ENCODE peak calls at places on chromosomes 3 and 15, in four cellular contexts. D is mammary epithelial cell, F is body of pancreas, Y is fibroblast of lung. W is an unnamed sample.

GRCh38 chr3:169241928-169242751 is 421.4 kb downstream of the MECOM start:
- DNase-seq in D (peak; percentile 30), F (peak; percentile 16), Y (peak; percentile 53), W (peak; percentile 16)

GRCh38 chr3:182490601-182491485 is 302.5 kb upstream of the ATP11B start:
- DNase-seq in D (peak; percentile 31), F (no peak), Y (peak; percentile 2), W (peak; percentile 39)

GRCh38 chr15:71294636-71295241 is 179.5 kb downstream of the THSD4 start:
- DNase-seq in D (peak; percentile 95), F (no peak), Y (peak; percentile 86), W (peak; percentile 90)

GRCh38 chr15:72199721-72200212 is 2.2 kb upstream of the GRAMD2A start:
- DNase-seq in D (peak; percentile 65), F (peak; percentile 81), Y (peak; percentile 78), W (peak; percentile 74)

GRCh38 chr3:161221881-161222600 is 930 bp downstream of the NMD3 start:
- DNase-seq in D (no peak), F (peak; percentile 26), Y (peak; percentile 42), W (peak; percentile 26)

GRCh38 chr3:132615911-132616310 is 18.8 kb downstream of the ACKR4 start:
- DNase-seq in D (no peak), F (no peak), Y (no peak), W (no peak)

GRCh38 chr15:34520566-34520965 is 62.9 kb downstream of the GOLGA8B start:
- DNase-seq in D (no peak), F (no peak), Y (no peak), W (no peak)

GRCh38 chr15:94844188-94844532 is 612.8 kb downstream of the MCTP2 start:
- DNase-seq in D (no peak), F (no peak), Y (no peak), W (no peak)

GRCh38 chr15:33148129-33148850 is 46.2 kb downstream of the FMN1 start:
- DNase-seq in D (no peak), F (no peak), Y (no peak), W (no peak)

GRCh38 chr15:78640840-78641733 is at the start of gene CHRNB4:
- DNase-seq in D (no peak), F (no peak), Y (no peak), W (peak; percentile 59)

GRCh38 chr3:155912574-155913190 is 42.2 kb downstream of the GMPS start:
- DNase-seq in D (no peak), F (no peak), Y (no peak), W (no peak)

GRCh38 chr15:56719774-56720555 is 13.3 kb downstream of the ZNF280D start:
- DNase-seq in D (no peak), F (no peak), Y (peak; percentile 20), W (no peak)

GRCh38 chr3:56596441-56596840 is 39.5 kb downstream of the CCDC66 start:
- DNase-seq in D (no peak), F (no peak), Y (no peak), W (no peak)

GRCh38 chr3:49602877-49603411 is 48.7 kb downstream of the BSN start:
- DNase-seq in D (peak; percentile 83), F (no peak), Y (no peak), W (peak; percentile 32)

GRCh38 chr3:124982855-124983254 is 48.3 kb upstream of the MUC13 start:
- DNase-seq in D (no peak), F (no peak), Y (no peak), W (no peak)

GRCh38 chr15:44712108-44713005 is 1.0 kb downstream of the B2M start:
- DNase-seq in D (peak; percentile 72), F (peak; percentile 60), Y (peak; percentile 93), W (peak; percentile 63)

GRCh38 chr3:110413807-110414748 is 657.5 kb upstream of the NECTIN3 start:
- DNase-seq in D (peak; percentile 24), F (no peak), Y (peak; percentile 77), W (peak; percentile 18)

GRCh38 chr3:13507791-13508339 is 27.8 kb downstream of the HDAC11 start:
- DNase-seq in D (peak; percentile 14), F (no peak), Y (no peak), W (no peak)

GRCh38 chr3:127738192-127738840 is 65.6 kb downstream of the ABTB1 start:
- DNase-seq in D (peak; percentile 26), F (no peak), Y (no peak), W (no peak)

GRCh38 chr3:127407026-127407939 is 119.4 kb upstream of the PRR20G start:
- DNase-seq in D (no peak), F (no peak), Y (no peak), W (no peak)

GRCh38 chr3:128726691-128727031 is 678 bp downstream of the RAB7A start:
- DNase-seq in D (peak; percentile 88), F (peak; percentile 44), Y (peak; percentile 74), W (peak; percentile 80)

GRCh38 chr3:18111702-18112311 is 313.3 kb downstream of the SATB1 start:
- DNase-seq in D (peak; percentile 26), F (no peak), Y (peak; percentile 58), W (no peak)

DNA sequence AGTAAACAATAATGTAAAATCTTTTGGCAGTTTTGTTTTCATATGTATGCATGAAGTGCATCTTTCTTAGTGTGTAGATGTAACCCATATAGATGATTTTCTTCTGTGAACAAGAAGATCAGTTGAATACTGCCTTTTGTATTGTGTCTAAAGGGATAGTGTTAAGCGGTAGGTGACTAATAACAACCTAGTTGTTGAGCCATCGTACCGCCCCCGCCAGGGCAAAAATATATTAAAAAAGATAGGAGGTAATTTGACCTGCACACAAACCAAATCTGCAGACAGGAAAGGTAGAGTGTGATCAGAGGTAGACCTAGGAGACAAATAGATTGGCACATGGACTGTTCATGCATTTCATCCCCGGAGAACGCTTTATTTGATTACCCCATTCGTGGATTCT is 3.3 kb upstream of the GMNC start:
- DNase-seq in D (no peak), F (no peak), Y (no peak), W (peak; percentile 17)
- TF ChIP-seq CTCF in D (peak; percentile 12), F (no peak), Y (no peak), W (no peak)

GRCh38 chr3:143795849-143796248 is 52.4 kb downstream of the SLC9A9 start:
- DNase-seq in D (no peak), F (no peak), Y (no peak), W (no peak)
- TF ChIP-seq CTCF in D (peak; percentile 19), F (no peak), Y (peak; percentile 18), W (no peak)

GRCh38 chr3:135328036-135328435 is 533.0 kb downstream of the EPHB1 start:
- DNase-seq in D (no peak), F (no peak), Y (no peak), W (no peak)
- TF ChIP-seq CTCF in D (no peak), F (no peak), Y (no peak), W (no peak)

DNA sequence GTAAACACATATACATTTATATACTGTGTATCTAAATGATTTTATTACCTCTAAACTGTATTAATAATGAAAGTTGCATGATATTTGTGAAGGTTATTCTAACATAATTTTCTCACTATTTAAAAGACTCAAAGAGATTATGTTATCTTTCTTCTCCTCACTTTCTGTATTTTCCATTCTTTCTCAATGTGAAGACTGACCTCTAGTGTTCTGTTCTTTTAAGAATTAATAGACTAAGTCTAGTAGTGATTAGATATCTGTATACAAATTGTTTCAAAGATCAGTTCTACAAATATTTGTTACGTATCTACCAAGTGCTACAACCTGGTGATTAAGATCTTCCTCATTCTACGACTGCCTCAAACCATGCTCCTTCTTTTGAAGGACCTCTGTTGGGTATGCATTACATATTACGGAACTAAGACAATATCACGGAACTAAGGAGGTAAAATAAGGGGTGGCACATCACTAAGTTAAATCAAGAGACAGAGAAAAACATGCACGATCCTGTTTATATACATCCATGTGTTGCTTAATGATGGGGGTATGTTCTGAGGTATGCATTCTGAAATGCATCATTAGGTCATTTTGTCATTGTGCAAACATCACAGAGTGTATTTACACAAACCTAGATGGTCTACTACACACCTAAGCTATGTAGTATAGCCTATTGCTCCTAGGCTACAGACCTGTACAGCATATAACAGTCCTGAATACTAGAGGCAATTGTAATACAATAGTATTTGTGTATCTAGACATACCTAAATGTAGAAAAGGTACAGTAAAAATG is 161.5 kb upstream of the KBTBD8 start:
- DNase-seq in D (no peak), F (no peak), Y (peak; percentile 38), W (no peak)
- TF ChIP-seq CTCF in D (no peak), F (peak; percentile 18), Y (peak; percentile 22), W (peak; percentile 31)

W was measured in RWPE1.